ENCODE peak calls at places on chromosomes 4 and X, in five cellular contexts. R is ovary, I is lung, J is fibroblast of the aortic adventitia, E is left ventricle myocardium inferior. P is an unnamed sample.

GRCh38 chr4:52657317-52657629 is 1.8 kb downstream of the USP46 start:
- DNase-seq in R (no peak), I (no peak), J (no peak), E (no peak), P (no peak)

GRCh38 chr4:149791836-149792235 is 23.8 kb downstream of the IQCM start:
- DNase-seq in R (no peak), I (no peak), J (peak), E (no peak), P (no peak)

GRCh38 chr4:7006411-7006810 is 36.8 kb upstream of the TADA2B start:
- DNase-seq in R (no peak), I (no peak), J (no peak), E (no peak), P (no peak)

GRCh38 chr4:20252656-20253271 is 1.1 kb downstream of the SLIT2 start:
- DNase-seq in R (peak), I (peak), J (peak), E (peak), P (peak)

GRCh38 chr4:169305651-169306050 is 34.9 kb upstream of the SH3RF1 start:
- DNase-seq in R (no peak), I (no peak), J (no peak), E (no peak), P (no peak)

GRCh38 chr4:108527729-108528128 is 92.6 kb upstream of the RPL34 start:
- DNase-seq in R (no peak), I (no peak), J (no peak), E (no peak), P (no peak)

GRCh38 chr4:6019316-6020263 is 1.4 kb upstream of the C4orf50 start:
- DNase-seq in R (no peak), I (peak), J (peak), E (no peak), P (peak)

GRCh38 chr4:3657917-3658913 is 108.0 kb upstream of the ADRA2C start:
- DNase-seq in R (peak), I (no peak), J (peak), E (peak), P (no peak)

GRCh38 chrX:101407167-101407747 is 468 bp downstream of the GLA start:
- DNase-seq in R (no peak), I (no peak), J (no peak), E (no peak), P (no peak)

GRCh38 chr4:53171797-53172196 is 194.1 kb downstream of the SCFD2 start:
- DNase-seq in R (no peak), I (no peak), J (no peak), E (no peak), P (no peak)

DNA sequence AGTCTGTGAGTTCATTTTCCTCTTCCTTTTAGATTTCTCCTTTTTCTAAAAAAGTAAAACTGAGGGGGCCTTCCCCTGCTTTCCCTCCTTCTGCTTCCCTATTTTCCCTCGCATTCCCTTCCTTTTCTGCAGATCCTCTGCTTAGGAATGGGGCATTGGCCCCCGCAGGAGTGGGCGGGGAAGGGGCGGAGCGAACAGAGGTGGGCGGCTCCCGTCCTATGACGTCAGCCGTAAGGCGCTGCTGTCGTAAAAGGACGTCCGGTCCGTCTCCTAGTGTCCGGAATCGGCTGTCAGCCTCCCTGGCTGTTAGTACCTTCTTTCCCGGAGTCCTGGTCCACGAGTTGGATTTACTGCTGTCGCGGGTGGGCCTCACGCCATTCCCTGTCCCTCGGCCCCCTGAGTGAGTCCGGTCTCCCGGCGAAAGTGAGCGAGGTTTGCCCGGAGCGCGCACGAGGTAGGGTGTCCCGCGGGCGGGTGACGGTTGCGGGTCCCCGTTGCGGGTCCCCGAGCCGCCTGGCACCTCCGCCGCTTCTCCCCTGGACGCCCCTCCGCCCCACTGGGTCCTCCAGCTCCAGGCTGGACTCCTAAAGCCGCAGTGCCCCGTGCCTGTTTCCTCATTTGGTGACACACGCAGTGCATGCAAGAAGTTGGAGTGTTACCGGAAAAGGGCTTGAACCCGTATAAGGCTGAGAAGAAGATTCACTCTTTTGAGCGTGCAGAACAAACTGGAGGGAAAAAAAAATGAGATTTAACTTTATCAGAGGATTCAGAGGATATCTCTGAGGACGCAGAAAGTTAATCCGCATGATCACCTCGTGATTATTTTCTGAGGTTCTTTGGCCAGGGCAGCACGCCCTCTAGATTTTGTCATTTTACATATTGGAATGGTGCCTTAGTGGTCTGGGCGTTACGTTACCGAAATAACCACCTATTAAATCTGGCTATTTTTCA is at the start of gene ZNF330:
- DNase-seq in R (peak), I (peak), J (peak), E (peak), P (peak)
- TF ChIP-seq CTCF in R (no peak), I (no peak), J (peak), E (no peak), P (no peak)

DNA sequence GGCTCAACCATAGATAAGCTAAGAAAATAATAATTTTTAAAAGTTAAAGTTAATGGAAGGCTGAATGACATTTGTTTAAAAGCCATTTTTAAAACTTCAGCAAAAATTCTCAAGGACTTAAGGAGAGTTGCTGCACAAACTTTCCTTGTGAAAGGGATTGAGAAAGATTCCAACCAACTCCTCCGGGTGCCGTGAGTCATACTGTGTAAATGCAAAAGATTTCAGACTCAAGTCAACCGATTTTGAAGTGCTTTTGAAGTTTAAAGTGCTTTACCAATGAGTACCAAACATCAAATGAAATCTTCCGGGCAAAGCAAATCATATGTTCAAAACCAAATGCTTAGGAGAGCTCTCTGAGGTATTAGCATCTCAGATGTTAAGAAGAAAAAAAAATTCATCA is 31.4 kb downstream of the VCX2 start:
- DNase-seq in R (no peak), I (peak), J (no peak), E (no peak), P (no peak)
- TF ChIP-seq CTCF in R (no peak), I (no peak), J (no peak), E (no peak), P (no peak)

GRCh38 chr4:154014401-154015105 is 225.7 kb upstream of the SFRP2 start:
- DNase-seq in R (no peak), I (no peak), J (peak), E (no peak), P (no peak)

GRCh38 chr4:154024097-154024496 is 235.2 kb upstream of the SFRP2 start:
- DNase-seq in R (no peak), I (no peak), J (no peak), E (no peak), P (no peak)

GRCh38 chr4:154013576-154013975 is 224.7 kb upstream of the SFRP2 start:
- DNase-seq in R (no peak), I (no peak), J (no peak), E (no peak), P (no peak)

GRCh38 chr4:154018659-154019058 is 229.8 kb upstream of the SFRP2 start:
- DNase-seq in R (no peak), I (no peak), J (no peak), E (no peak), P (peak)
- TF ChIP-seq CTCF in R (no peak), I (no peak), J (no peak), E (no peak), P (no peak)

DNA sequence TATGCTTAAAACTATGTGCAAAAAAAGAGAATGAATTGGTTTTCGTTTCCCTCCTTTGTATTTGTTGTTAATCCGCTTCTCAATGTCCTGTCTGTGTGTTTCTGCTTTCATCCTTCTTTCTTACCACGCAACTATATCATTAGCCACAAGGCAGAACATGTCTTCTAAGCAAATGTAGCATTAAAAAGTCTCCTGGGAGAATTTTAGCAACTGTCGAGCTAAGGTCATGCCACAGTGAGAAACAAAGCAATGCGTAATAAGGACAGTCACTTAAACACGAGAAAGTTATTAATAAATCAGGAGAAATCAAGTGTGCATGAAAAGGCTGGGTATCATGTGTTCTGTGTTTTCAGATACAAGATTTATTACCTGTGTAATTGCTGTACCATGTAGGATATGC is 890.7 kb downstream of the TRIML1 start:
- DNase-seq in R (no peak), I (no peak), J (no peak), E (no peak), P (no peak)
- TF ChIP-seq CTCF in R (no peak), I (no peak), J (no peak), E (no peak), P (no peak)

GRCh38 chr4:28001698-28002097 is 1141.1 kb downstream of the STIM2 start:
- DNase-seq in R (no peak), I (no peak), J (no peak), E (no peak), P (no peak)
- TF ChIP-seq CTCF in R (no peak), I (no peak), J (no peak), E (no peak), P (no peak)

GRCh38 chrX:36640232-36640631 is 367.9 kb upstream of the FAM47C start:
- DNase-seq in R (no peak), I (no peak), J (no peak), E (no peak), P (no peak)
- TF ChIP-seq CTCF in R (no peak), I (no peak), J (no peak), E (no peak), P (no peak)

GRCh38 chr4:75321484-75321883 is 192.7 kb downstream of the RCHY1 start:
- DNase-seq in R (no peak), I (no peak), J (no peak), E (no peak), P (no peak)
- TF ChIP-seq CTCF in R (no peak), I (no peak), J (no peak), E (no peak), P (no peak)

GRCh38 chr4:48557478-48557877 is 67.4 kb downstream of the ZAR1 start:
- DNase-seq in R (no peak), I (no peak), J (no peak), E (no peak), P (no peak)
- TF ChIP-seq CTCF in R (no peak), I (no peak), J (peak), E (peak), P (peak)

GRCh38 chrX:12269484-12269883 is 131.2 kb downstream of the FRMPD4 start:
- DNase-seq in R (no peak), I (no peak), J (peak), E (no peak), P (no peak)
- TF ChIP-seq CTCF in R (no peak), I (no peak), J (no peak), E (no peak), P (no peak)

P was measured in neural crest cell.